ENCODE peak calls at places on chromosomes 2 and 18, in eight cellular contexts. One of them, this sample, is unnamed.

GRCh38 chr2:98157557-98157956 is 70.6 kb downstream of the VWA3B start:
- DNase-seq in H54: no peak
- DNase-seq in body of pancreas: no peak
- DNase-seq in ovary: no peak
- DNase-seq in tibial nerve: no peak
- DNase-seq in adrenal gland: no peak
- DNase-seq in HepG2: no peak
- DNase-seq in vagina: no peak
- DNase-seq in this sample: no peak

GRCh38 chr2:113217455-113218282 is 43.9 kb downstream of the PSD4 start:
- DNase-seq in H54: no peak
- DNase-seq in body of pancreas: peak; percentile 65
- DNase-seq in ovary: no peak
- DNase-seq in tibial nerve: no peak
- DNase-seq in adrenal gland: no peak
- DNase-seq in HepG2: peak; percentile 51
- DNase-seq in vagina: no peak
- DNase-seq in this sample: no peak

GRCh38 chr18:10113156-10114022 is 199.6 kb downstream of the VAPA start:
- DNase-seq in H54: no peak
- DNase-seq in body of pancreas: no peak
- DNase-seq in ovary: no peak
- DNase-seq in tibial nerve: no peak
- DNase-seq in adrenal gland: no peak
- DNase-seq in HepG2: no peak
- DNase-seq in vagina: no peak
- DNase-seq in this sample: no peak

GRCh38 chr2:46943881-46944798 is 28.5 kb upstream of the MCFD2 start:
- DNase-seq in H54: no peak
- DNase-seq in body of pancreas: no peak
- DNase-seq in ovary: no peak
- DNase-seq in tibial nerve: no peak
- DNase-seq in adrenal gland: no peak
- DNase-seq in HepG2: no peak
- DNase-seq in vagina: no peak
- DNase-seq in this sample: no peak

GRCh38 chr2:145501920-145502319 is 982.0 kb upstream of the ZEB2 start:
- DNase-seq in H54: no peak
- DNase-seq in body of pancreas: no peak
- DNase-seq in ovary: no peak
- DNase-seq in tibial nerve: no peak
- DNase-seq in adrenal gland: no peak
- DNase-seq in HepG2: no peak
- DNase-seq in vagina: peak; percentile 72
- DNase-seq in this sample: no peak

GRCh38 chr18:58793361-58793760 is 71.3 kb upstream of the ZNF532 start:
- DNase-seq in H54: peak; percentile 28
- DNase-seq in body of pancreas: no peak
- DNase-seq in ovary: no peak
- DNase-seq in tibial nerve: no peak
- DNase-seq in adrenal gland: no peak
- DNase-seq in HepG2: no peak
- DNase-seq in vagina: no peak
- DNase-seq in this sample: no peak

GRCh38 chr2:38113999-38114708 is 38.2 kb upstream of the CYP1B1 start:
- DNase-seq in H54: no peak
- DNase-seq in body of pancreas: peak; percentile 35
- DNase-seq in ovary: no peak
- DNase-seq in tibial nerve: no peak
- DNase-seq in adrenal gland: peak; percentile 30
- DNase-seq in HepG2: no peak
- DNase-seq in vagina: no peak
- DNase-seq in this sample: no peak

GRCh38 chr2:46170611-46171385 is 126.4 kb upstream of the EPAS1 start:
- DNase-seq in H54: no peak
- DNase-seq in body of pancreas: no peak
- DNase-seq in ovary: no peak
- DNase-seq in tibial nerve: no peak
- DNase-seq in adrenal gland: no peak
- DNase-seq in HepG2: no peak
- DNase-seq in vagina: no peak
- DNase-seq in this sample: no peak

GRCh38 chr2:163173591-163173990 is 335.0 kb upstream of the KCNH7 start:
- DNase-seq in H54: no peak
- DNase-seq in body of pancreas: no peak
- DNase-seq in ovary: no peak
- DNase-seq in tibial nerve: no peak
- DNase-seq in adrenal gland: no peak
- DNase-seq in HepG2: no peak
- DNase-seq in vagina: no peak
- DNase-seq in this sample: no peak

GRCh38 chr2:64989982-64990614 is 899 bp downstream of the SLC1A4 start:
- DNase-seq in H54: no peak
- DNase-seq in body of pancreas: peak; percentile 16
- DNase-seq in ovary: peak; percentile 26
- DNase-seq in tibial nerve: peak; percentile 11
- DNase-seq in adrenal gland: peak; percentile 27
- DNase-seq in HepG2: peak; percentile 43
- DNase-seq in vagina: no peak
- DNase-seq in this sample: no peak

GRCh38 chr2:238573065-238573778 is 146.5 kb downstream of the ASB1 start:
- DNase-seq in H54: peak; percentile 59
- DNase-seq in body of pancreas: no peak
- DNase-seq in ovary: no peak
- DNase-seq in tibial nerve: no peak
- DNase-seq in adrenal gland: no peak
- DNase-seq in HepG2: peak; percentile 34
- DNase-seq in vagina: no peak
- DNase-seq in this sample: no peak

GRCh38 chr18:10850828-10851227 is 298.5 kb downstream of the PIEZO2 start:
- DNase-seq in H54: no peak
- DNase-seq in body of pancreas: no peak
- DNase-seq in ovary: no peak
- DNase-seq in tibial nerve: no peak
- DNase-seq in adrenal gland: no peak
- DNase-seq in HepG2: no peak
- DNase-seq in vagina: no peak
- DNase-seq in this sample: no peak

GRCh38 chr2:216057688-216058193 is 23.9 kb downstream of the PECR start:
- DNase-seq in H54: no peak
- DNase-seq in body of pancreas: peak; percentile 76
- DNase-seq in ovary: no peak
- DNase-seq in tibial nerve: no peak
- DNase-seq in adrenal gland: no peak
- DNase-seq in HepG2: no peak
- DNase-seq in vagina: no peak
- DNase-seq in this sample: no peak

GRCh38 chr18:23844991-23845680 is 155.9 kb downstream of the LAMA3 start:
- DNase-seq in H54: peak; percentile 28
- DNase-seq in body of pancreas: no peak
- DNase-seq in ovary: no peak
- DNase-seq in tibial nerve: no peak
- DNase-seq in adrenal gland: no peak
- DNase-seq in HepG2: no peak
- DNase-seq in vagina: peak; percentile 76
- DNase-seq in this sample: no peak

GRCh38 chr18:58363767-58364540 is 264.9 kb downstream of the ALPK2 start:
- DNase-seq in H54: no peak
- DNase-seq in body of pancreas: no peak
- DNase-seq in ovary: no peak
- DNase-seq in tibial nerve: no peak
- DNase-seq in adrenal gland: no peak
- DNase-seq in HepG2: no peak
- DNase-seq in vagina: no peak
- DNase-seq in this sample: no peak

GRCh38 chr18:67385455-67385854 is 131.1 kb downstream of the DSEL start:
- DNase-seq in H54: no peak
- DNase-seq in body of pancreas: no peak
- DNase-seq in ovary: no peak
- DNase-seq in tibial nerve: no peak
- DNase-seq in adrenal gland: no peak
- DNase-seq in HepG2: peak; percentile 78
- DNase-seq in vagina: no peak
- DNase-seq in this sample: no peak

GRCh38 chr2:2010266-2010665 is 266.0 kb upstream of the PXDN start:
- DNase-seq in H54: no peak
- DNase-seq in body of pancreas: no peak
- DNase-seq in ovary: no peak
- DNase-seq in tibial nerve: no peak
- DNase-seq in adrenal gland: no peak
- DNase-seq in HepG2: no peak
- DNase-seq in vagina: no peak
- DNase-seq in this sample: no peak

GRCh38 chr2:144357623-144358400 is 162.1 kb downstream of the ZEB2 start:
- DNase-seq in H54: peak; percentile 40
- DNase-seq in body of pancreas: peak; percentile 20
- DNase-seq in ovary: no peak
- DNase-seq in tibial nerve: no peak
- DNase-seq in adrenal gland: peak; percentile 22
- DNase-seq in HepG2: peak; percentile 20
- DNase-seq in vagina: no peak
- DNase-seq in this sample: no peak

GRCh38 chr2:230668184-230668938 is 44.3 kb upstream of the CAB39 start:
- DNase-seq in H54: no peak
- DNase-seq in body of pancreas: peak; percentile 51
- DNase-seq in ovary: no peak
- DNase-seq in tibial nerve: no peak
- DNase-seq in adrenal gland: no peak
- DNase-seq in HepG2: no peak
- DNase-seq in vagina: no peak
- DNase-seq in this sample: no peak

GRCh38 chr2:212124597-212124996 is 414.0 kb downstream of the ERBB4 start:
- DNase-seq in H54: peak; percentile 4
- DNase-seq in body of pancreas: no peak
- DNase-seq in ovary: no peak
- DNase-seq in tibial nerve: no peak
- DNase-seq in adrenal gland: no peak
- DNase-seq in HepG2: peak; percentile 11
- DNase-seq in vagina: no peak
- DNase-seq in this sample: no peak

GRCh38 chr18:30333310-30333709 is 709.2 kb downstream of the DSC3 start:
- DNase-seq in H54: no peak
- DNase-seq in body of pancreas: no peak
- DNase-seq in ovary: no peak
- DNase-seq in tibial nerve: no peak
- DNase-seq in adrenal gland: no peak
- DNase-seq in HepG2: no peak
- DNase-seq in vagina: no peak
- DNase-seq in this sample: no peak

GRCh38 chr2:121776361-121776760 is 20.9 kb downstream of the TSN start:
- DNase-seq in H54: no peak
- DNase-seq in body of pancreas: no peak
- DNase-seq in ovary: no peak
- DNase-seq in tibial nerve: no peak
- DNase-seq in adrenal gland: no peak
- DNase-seq in HepG2: no peak
- DNase-seq in vagina: no peak
- DNase-seq in this sample: no peak

DNA sequence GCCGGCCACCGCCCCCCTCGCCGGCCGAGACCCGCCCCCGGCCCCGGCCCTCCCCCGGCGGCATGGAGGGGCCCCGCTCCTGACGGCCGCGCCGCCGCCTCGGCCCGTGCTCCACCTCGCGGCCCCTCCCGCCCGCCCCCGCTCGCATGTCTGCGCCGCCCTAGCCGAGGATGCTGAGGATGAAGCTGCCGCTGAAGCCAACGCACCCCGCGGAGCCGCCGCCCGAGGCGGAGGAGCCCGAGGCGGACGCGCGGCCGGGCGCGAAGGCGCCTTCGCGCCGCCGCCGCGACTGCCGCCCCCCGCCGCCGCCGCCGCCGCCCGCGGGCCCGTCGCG is 397 bp downstream of the ZCCHC2 start:
- DNase-seq in H54: no peak
- DNase-seq in body of pancreas: no peak
- DNase-seq in ovary: no peak
- DNase-seq in tibial nerve: no peak
- DNase-seq in adrenal gland: no peak
- DNase-seq in HepG2: no peak
- DNase-seq in vagina: no peak
- DNase-seq in this sample: no peak
- TF ChIP-seq POLR2A in H54: no peak
- TF ChIP-seq POLR2A in body of pancreas: no peak
- TF ChIP-seq POLR2A in ovary: no peak
- TF ChIP-seq POLR2A in tibial nerve: no peak
- TF ChIP-seq POLR2A in adrenal gland: no peak
- TF ChIP-seq POLR2A in HepG2: no peak
- TF ChIP-seq POLR2A in vagina: no peak
- TF ChIP-seq POLR2A in this sample: no peak

DNA sequence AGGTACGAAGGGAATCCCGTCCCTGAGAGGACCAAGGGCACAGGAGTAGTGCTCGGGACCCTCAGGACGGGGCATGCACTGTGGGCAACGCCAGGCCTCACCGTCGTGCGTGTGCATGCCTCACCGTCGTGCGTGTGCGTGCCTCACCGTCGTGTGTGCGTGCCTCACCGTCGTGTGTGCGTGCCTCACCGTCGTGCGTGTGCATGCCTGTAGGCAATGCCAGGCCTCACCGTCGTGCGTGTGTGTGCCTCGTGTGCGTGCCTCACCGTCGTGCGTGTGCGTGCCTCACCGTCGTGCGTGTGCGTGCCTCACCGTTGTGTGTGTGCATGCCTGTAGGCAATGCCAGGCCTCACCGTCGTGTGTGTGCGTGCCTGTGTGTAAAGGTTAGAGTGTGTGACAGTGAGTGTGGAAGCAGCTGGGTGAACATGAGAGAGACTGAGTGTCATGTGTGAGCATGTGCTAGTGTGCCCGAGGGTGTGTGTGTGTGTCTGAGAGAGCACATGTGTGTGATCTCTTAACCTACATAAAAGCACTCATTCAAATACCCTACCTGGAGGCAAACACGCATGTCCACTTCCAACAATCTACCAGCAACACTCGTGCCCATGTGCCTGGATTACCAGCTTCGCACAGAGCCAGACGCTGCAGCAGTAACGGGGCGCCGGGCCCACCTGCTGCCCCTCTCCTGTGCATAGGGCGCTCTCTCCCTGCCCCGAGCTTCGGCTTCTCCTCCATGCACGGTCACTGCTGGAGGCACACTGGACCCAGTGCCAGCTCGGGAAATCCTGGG is 36.3 kb downstream of the ZNF516 start:
- DNase-seq in H54: no peak
- DNase-seq in body of pancreas: no peak
- DNase-seq in ovary: no peak
- DNase-seq in tibial nerve: no peak
- DNase-seq in adrenal gland: peak; percentile 6
- DNase-seq in HepG2: no peak
- DNase-seq in vagina: peak; percentile 80
- DNase-seq in this sample: no peak
- TF ChIP-seq POLR2A in H54: no peak
- TF ChIP-seq POLR2A in body of pancreas: no peak
- TF ChIP-seq POLR2A in ovary: no peak
- TF ChIP-seq POLR2A in tibial nerve: no peak
- TF ChIP-seq POLR2A in adrenal gland: no peak
- TF ChIP-seq POLR2A in HepG2: no peak
- TF ChIP-seq POLR2A in vagina: no peak
- TF ChIP-seq POLR2A in this sample: no peak

GRCh38 chr2:138474093-138474834 is 27.3 kb upstream of the SPOPL start:
- DNase-seq in H54: no peak
- DNase-seq in body of pancreas: no peak
- DNase-seq in ovary: no peak
- DNase-seq in tibial nerve: no peak
- DNase-seq in adrenal gland: no peak
- DNase-seq in HepG2: no peak
- DNase-seq in vagina: no peak
- DNase-seq in this sample: no peak
- TF ChIP-seq POLR2A in H54: no peak
- TF ChIP-seq POLR2A in body of pancreas: no peak
- TF ChIP-seq POLR2A in ovary: no peak
- TF ChIP-seq POLR2A in tibial nerve: no peak
- TF ChIP-seq POLR2A in adrenal gland: no peak
- TF ChIP-seq POLR2A in HepG2: no peak
- TF ChIP-seq POLR2A in vagina: no peak
- TF ChIP-seq POLR2A in this sample: no peak

GRCh38 chr2:79120194-79120713 is at the start of gene REG1A:
- DNase-seq in H54: no peak
- DNase-seq in body of pancreas: peak; percentile 98
- DNase-seq in ovary: no peak
- DNase-seq in tibial nerve: no peak
- DNase-seq in adrenal gland: no peak
- DNase-seq in HepG2: no peak
- DNase-seq in vagina: no peak
- DNase-seq in this sample: no peak
- TF ChIP-seq POLR2A in H54: no peak
- TF ChIP-seq POLR2A in body of pancreas: peak; percentile 93
- TF ChIP-seq POLR2A in ovary: no peak
- TF ChIP-seq POLR2A in tibial nerve: no peak
- TF ChIP-seq POLR2A in adrenal gland: no peak
- TF ChIP-seq POLR2A in HepG2: no peak
- TF ChIP-seq POLR2A in vagina: no peak
- TF ChIP-seq POLR2A in this sample: no peak